ENCODE peak calls at places on chromosomes 16 and 17, in four cellular contexts. One of them, this sample, is unnamed.

GRCh38 chr16:66549284-66550131 is at the start of gene TK2:
- DNase-seq in AG09309: no peak
- DNase-seq in heart left ventricle: peak; percentile 79
- DNase-seq in AG04450: peak; percentile 43
- DNase-seq in this sample: peak; percentile 67

GRCh38 chr16:17607624-17608023 is 136.9 kb upstream of the XYLT1 start:
- DNase-seq in AG09309: no peak
- DNase-seq in heart left ventricle: no peak
- DNase-seq in AG04450: no peak
- DNase-seq in this sample: no peak

GRCh38 chr16:56675685-56676210 is 6.1 kb downstream of the MT1H start:
- DNase-seq in AG09309: no peak
- DNase-seq in heart left ventricle: no peak
- DNase-seq in AG04450: no peak
- DNase-seq in this sample: no peak

GRCh38 chr17:22517716-22518115 is 825.4 kb downstream of the KCNJ18 start:
- DNase-seq in AG09309: no peak
- DNase-seq in heart left ventricle: no peak
- DNase-seq in AG04450: no peak
- DNase-seq in this sample: no peak

GRCh38 chr16:12675852-12676251 is 127.8 kb downstream of the CPPED1 start:
- DNase-seq in AG09309: peak; percentile 18
- DNase-seq in heart left ventricle: no peak
- DNase-seq in AG04450: no peak
- DNase-seq in this sample: no peak

GRCh38 chr17:8964801-8965393 is 610 bp downstream of the PIK3R5 start:
- DNase-seq in AG09309: no peak
- DNase-seq in heart left ventricle: no peak
- DNase-seq in AG04450: no peak
- DNase-seq in this sample: no peak

GRCh38 chr17:40362696-40363479 is 1.6 kb downstream of the GJD3 start:
- DNase-seq in AG09309: no peak
- DNase-seq in heart left ventricle: peak; percentile 74
- DNase-seq in AG04450: no peak
- DNase-seq in this sample: peak; percentile 88

GRCh38 chr17:40453881-40454630 is 10.8 kb downstream of the IGFBP4 start:
- DNase-seq in AG09309: no peak
- DNase-seq in heart left ventricle: no peak
- DNase-seq in AG04450: no peak
- DNase-seq in this sample: no peak

GRCh38 chr17:73027130-73027741 is 65.3 kb downstream of the SLC39A11 start:
- DNase-seq in AG09309: peak; percentile 43
- DNase-seq in heart left ventricle: no peak
- DNase-seq in AG04450: no peak
- DNase-seq in this sample: no peak

GRCh38 chr16:14455577-14455976 is 174.5 kb downstream of the PARN start:
- DNase-seq in AG09309: no peak
- DNase-seq in heart left ventricle: no peak
- DNase-seq in AG04450: no peak
- DNase-seq in this sample: no peak

GRCh38 chr16:12133738-12134137 is 157.2 kb downstream of the SNX29 start:
- DNase-seq in AG09309: no peak
- DNase-seq in heart left ventricle: no peak
- DNase-seq in AG04450: no peak
- DNase-seq in this sample: no peak

GRCh38 chr17:59572301-59572924 is 7.0 kb downstream of the DHX40 start:
- DNase-seq in AG09309: peak; percentile 59
- DNase-seq in heart left ventricle: no peak
- DNase-seq in AG04450: no peak
- DNase-seq in this sample: no peak

GRCh38 chr17:48954300-48954755 is 9.7 kb upstream of the SNF8 start:
- DNase-seq in AG09309: no peak
- DNase-seq in heart left ventricle: no peak
- DNase-seq in AG04450: no peak
- DNase-seq in this sample: no peak
- TF ChIP-seq CTCF in AG09309: peak; percentile 74
- TF ChIP-seq CTCF in heart left ventricle: no peak
- TF ChIP-seq CTCF in AG04450: peak; percentile 67
- TF ChIP-seq CTCF in this sample: no peak

DNA sequence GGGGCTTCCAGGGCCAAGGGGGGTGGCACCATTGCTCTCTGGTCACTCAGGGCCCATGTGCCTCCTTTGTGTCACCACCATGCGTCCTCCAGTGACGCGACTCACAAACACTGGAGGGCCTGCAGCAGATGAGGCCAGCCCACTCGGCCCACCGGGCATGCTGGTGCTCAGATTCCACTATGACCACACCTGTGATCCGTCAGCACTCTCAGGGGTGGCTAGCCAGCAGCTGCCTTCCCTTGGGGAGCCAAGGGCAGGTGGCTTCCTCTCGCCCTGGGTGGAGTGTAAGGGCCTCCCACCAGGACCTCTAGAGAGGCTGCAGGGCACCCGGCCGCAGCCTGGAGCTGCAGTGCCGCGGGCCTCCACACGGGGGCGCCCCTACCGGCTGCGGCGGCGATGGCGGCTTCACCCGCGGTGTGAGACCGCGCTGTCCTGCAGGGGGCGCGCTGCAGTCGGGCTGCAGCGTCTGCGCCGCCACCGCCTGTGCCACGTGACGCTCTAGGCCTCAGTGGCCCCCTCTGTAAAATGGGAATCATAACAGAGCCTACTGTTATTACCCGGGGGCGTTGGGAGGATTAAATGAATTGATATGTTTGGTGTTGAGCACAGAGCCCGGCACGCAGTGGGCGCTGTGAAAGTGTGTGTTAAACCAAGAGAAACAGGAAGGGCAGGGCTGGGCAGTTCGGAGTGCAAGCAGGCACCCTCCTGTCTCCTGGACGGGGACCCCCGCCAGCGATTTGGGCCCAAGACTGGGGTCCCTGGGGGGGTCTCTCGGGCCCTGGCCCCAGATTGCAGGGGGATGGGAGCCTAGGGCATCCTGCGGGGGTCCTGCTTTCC is 192.4 kb upstream of the GSE1 start:
- DNase-seq in AG09309: no peak
- DNase-seq in heart left ventricle: peak; percentile 54
- DNase-seq in AG04450: no peak
- DNase-seq in this sample: peak; percentile 82
- TF ChIP-seq CTCF in AG09309: peak; percentile 66
- TF ChIP-seq CTCF in heart left ventricle: peak; percentile 100
- TF ChIP-seq CTCF in AG04450: peak; percentile 81
- TF ChIP-seq CTCF in this sample: peak; percentile 100

GRCh38 chr17:66629762-66630161 is 205.2 kb upstream of the CACNG5 start:
- DNase-seq in AG09309: no peak
- DNase-seq in heart left ventricle: no peak
- DNase-seq in AG04450: no peak
- DNase-seq in this sample: no peak

GRCh38 chr17:66620528-66620927 is 214.4 kb upstream of the CACNG5 start:
- DNase-seq in AG09309: no peak
- DNase-seq in heart left ventricle: no peak
- DNase-seq in AG04450: no peak
- DNase-seq in this sample: no peak

GRCh38 chr17:66627985-66628384 is 206.9 kb upstream of the CACNG5 start:
- DNase-seq in AG09309: peak; percentile 10
- DNase-seq in heart left ventricle: no peak
- DNase-seq in AG04450: no peak
- DNase-seq in this sample: no peak

GRCh38 chr17:66630379-66630778 is 204.5 kb upstream of the CACNG5 start:
- DNase-seq in AG09309: no peak
- DNase-seq in heart left ventricle: no peak
- DNase-seq in AG04450: no peak
- DNase-seq in this sample: no peak

GRCh38 chr17:66625321-66625767 is 209.6 kb upstream of the CACNG5 start:
- DNase-seq in AG09309: no peak
- DNase-seq in heart left ventricle: no peak
- DNase-seq in AG04450: no peak
- DNase-seq in this sample: no peak
- TF ChIP-seq CTCF in AG09309: peak; percentile 44
- TF ChIP-seq CTCF in heart left ventricle: peak; percentile 49
- TF ChIP-seq CTCF in AG04450: peak; percentile 62
- TF ChIP-seq CTCF in this sample: peak; percentile 17

GRCh38 chr17:66994943-66995535 is 30.5 kb downstream of the CACNG4 start:
- DNase-seq in AG09309: no peak
- DNase-seq in heart left ventricle: no peak
- DNase-seq in AG04450: no peak
- DNase-seq in this sample: no peak

GRCh38 chr17:66995944-66996343 is 31.4 kb downstream of the CACNG4 start:
- DNase-seq in AG09309: no peak
- DNase-seq in heart left ventricle: no peak
- DNase-seq in AG04450: no peak
- DNase-seq in this sample: no peak

GRCh38 chr17:66989579-66989978 is 25.1 kb downstream of the CACNG4 start:
- DNase-seq in AG09309: no peak
- DNase-seq in heart left ventricle: no peak
- DNase-seq in AG04450: no peak
- DNase-seq in this sample: no peak

GRCh38 chr17:66990047-66990446 is 25.5 kb downstream of the CACNG4 start:
- DNase-seq in AG09309: no peak
- DNase-seq in heart left ventricle: no peak
- DNase-seq in AG04450: no peak
- DNase-seq in this sample: no peak

GRCh38 chr17:66992911-66993310 is 28.4 kb downstream of the CACNG4 start:
- DNase-seq in AG09309: no peak
- DNase-seq in heart left ventricle: no peak
- DNase-seq in AG04450: no peak
- DNase-seq in this sample: no peak
- TF ChIP-seq CTCF in AG09309: no peak
- TF ChIP-seq CTCF in heart left ventricle: no peak
- TF ChIP-seq CTCF in AG04450: no peak
- TF ChIP-seq CTCF in this sample: no peak

GRCh38 chr17:80261895-80262279 is 1.2 kb downstream of the RNF213 start:
- DNase-seq in AG09309: no peak
- DNase-seq in heart left ventricle: no peak
- DNase-seq in AG04450: no peak
- DNase-seq in this sample: no peak

GRCh38 chr17:80260791-80261158 is at the start of gene RNF213:
- DNase-seq in AG09309: no peak
- DNase-seq in heart left ventricle: peak; percentile 56
- DNase-seq in AG04450: no peak
- DNase-seq in this sample: peak; percentile 72

GRCh38 chr17:80261159-80261894 is 675 bp downstream of the RNF213 start:
- DNase-seq in AG09309: no peak
- DNase-seq in heart left ventricle: no peak
- DNase-seq in AG04450: no peak
- DNase-seq in this sample: peak; percentile 75

GRCh38 chr17:80257716-80258213 is 2.9 kb upstream of the RNF213 start:
- DNase-seq in AG09309: no peak
- DNase-seq in heart left ventricle: no peak
- DNase-seq in AG04450: no peak
- DNase-seq in this sample: no peak

DNA sequence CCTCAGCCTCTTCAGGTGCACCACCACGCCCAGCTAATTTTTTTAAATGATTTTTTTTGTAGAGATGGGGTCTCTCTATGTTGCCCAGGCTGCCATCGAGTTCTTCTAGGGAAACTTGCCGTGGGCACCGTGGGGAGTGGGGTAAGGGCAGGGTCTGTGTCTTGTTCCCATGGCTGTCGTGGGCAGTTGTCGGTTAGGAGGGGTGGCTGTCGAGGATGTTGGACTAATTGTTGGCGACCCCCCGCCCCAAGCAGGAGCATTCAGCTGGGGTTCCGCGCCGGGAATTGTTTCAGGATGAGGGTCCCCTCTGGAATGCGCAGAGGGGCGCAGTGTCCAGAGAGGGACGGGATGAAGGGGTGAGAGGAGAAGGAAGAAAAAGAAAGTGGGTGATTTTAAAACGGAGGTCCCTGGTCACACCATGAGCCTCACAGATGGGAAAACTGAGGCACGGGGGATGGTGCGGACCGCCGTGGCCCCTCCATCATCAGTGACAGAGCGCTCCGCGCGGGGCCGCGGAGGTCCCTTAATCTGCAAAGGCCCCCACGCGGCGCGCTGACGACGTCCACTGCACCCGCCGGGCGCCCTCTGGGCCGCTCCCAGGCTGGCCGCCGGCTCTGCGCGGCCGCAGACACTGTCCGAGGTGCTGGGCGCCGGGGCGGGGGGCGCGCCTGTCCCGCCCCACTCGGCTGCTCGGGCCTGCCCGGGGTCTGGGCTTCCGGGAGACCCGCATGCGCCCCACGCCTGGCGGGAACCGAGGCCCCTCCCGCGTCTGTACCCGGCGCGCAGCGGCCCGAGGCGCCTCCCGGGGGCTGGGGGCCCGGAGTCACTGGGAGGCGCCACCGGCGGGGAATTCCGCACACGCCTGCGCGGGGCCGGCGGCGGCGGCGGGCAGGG is 763 bp upstream of the RNF213 start:
- DNase-seq in AG09309: no peak
- DNase-seq in heart left ventricle: peak; percentile 83
- DNase-seq in AG04450: no peak
- DNase-seq in this sample: peak; percentile 88
- TF ChIP-seq CTCF in AG09309: no peak
- TF ChIP-seq CTCF in heart left ventricle: no peak
- TF ChIP-seq CTCF in AG04450: no peak
- TF ChIP-seq CTCF in this sample: no peak

DNA sequence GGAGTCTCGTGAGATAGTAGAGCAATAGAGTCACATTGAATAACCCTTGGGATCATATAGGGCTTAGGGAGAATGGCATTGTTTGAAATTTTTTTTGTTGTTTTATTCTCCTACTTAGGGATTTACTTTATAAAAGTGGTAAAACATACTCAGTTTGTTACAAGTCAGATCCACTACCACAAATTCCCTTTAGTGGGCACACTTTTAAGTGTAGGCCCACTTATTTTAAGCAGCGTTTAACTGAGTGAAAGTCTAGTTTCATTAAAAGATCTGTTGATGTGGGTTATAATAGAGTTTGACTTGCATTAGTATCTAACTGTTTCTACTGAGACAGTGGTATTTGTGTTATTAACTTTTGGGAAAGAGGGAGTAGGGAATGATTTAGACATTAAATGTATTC is 49.3 kb downstream of the USP10 start:
- DNase-seq in AG09309: no peak
- DNase-seq in heart left ventricle: no peak
- DNase-seq in AG04450: no peak
- DNase-seq in this sample: no peak
- TF ChIP-seq CTCF in AG09309: no peak
- TF ChIP-seq CTCF in heart left ventricle: no peak
- TF ChIP-seq CTCF in AG04450: peak; percentile 38
- TF ChIP-seq CTCF in this sample: no peak